ENCODE peak calls at places on chromosomes 11 and 22, in ten cellular contexts. G is prostate gland, M is body of pancreas, I is IMR-90, Y is right lobe of liver, S is transverse colon, E is upper lobe of left lung, R is uterus, L is gastrocnemius medialis, P is adrenal gland. O is an unnamed sample. For H3K4me1, the result is how much of the 10 kb centered on the place peaks cover.

GRCh38 chr11:38169286-38169685 is 1571.2 kb upstream of the RAG2 start:
- DNase-seq in E (no peak), S (no peak), I (peak), L (no peak), P (no peak), M (no peak), Y (no peak), G (no peak), R (no peak), O (no peak)

GRCh38 chr22:21702094-21702493 is 33.5 kb downstream of the YPEL1 start:
- DNase-seq in E (no peak), I (no peak), L (no peak), R (no peak), S (no peak), P (no peak), Y (no peak), M (no peak), G (no peak), O (no peak)

GRCh38 chr22:19689408-19689807 is 24.9 kb upstream of the SEPTIN5 start:
- DNase-seq in Y (no peak), L (no peak), E (no peak), S (no peak), R (no peak), M (no peak), I (no peak), P (no peak), G (no peak), O (no peak)

GRCh38 chr11:2883717-2884423 is 1.7 kb downstream of the CDKN1C start:
- DNase-seq in P (peak), L (no peak), I (no peak), S (no peak), Y (no peak), M (no peak), G (no peak), R (no peak), E (no peak), O (no peak)

GRCh38 chr22:21927174-21927823 is 25.3 kb downstream of the PPM1F start:
- DNase-seq in E (no peak), M (no peak), I (no peak), G (no peak), R (no peak), L (no peak), P (no peak), Y (no peak), S (no peak), O (no peak)

GRCh38 chr11:6545917-6546605 is 49.0 kb downstream of the DNHD1 start:
- DNase-seq in L (peak), R (no peak), S (no peak), I (no peak), E (no peak), P (no peak), G (no peak), Y (no peak), M (peak), O (no peak)

GRCh38 chr11:68009391-68010000 is 631 bp upstream of the ALDH3B1 start:
- DNase-seq in I (peak), G (no peak), R (no peak), L (no peak), Y (no peak), S (no peak), P (peak), E (peak), M (peak), O (no peak)

GRCh38 chr22:45785458-45785857 is 113.8 kb downstream of the ATXN10 start:
- DNase-seq in I (peak), Y (peak), E (peak), M (peak), L (peak), R (no peak), P (peak), S (no peak), G (peak), O (no peak)

GRCh38 chr11:102196816-102197215 is 86.6 kb downstream of the YAP1 start:
- DNase-seq in E (no peak), L (no peak), S (no peak), R (no peak), I (peak), G (no peak), Y (no peak), P (no peak), M (no peak), O (no peak)

GRCh38 chr22:25351631-25352293 is 132.3 kb downstream of the CRYBB2 start:
- DNase-seq in L (peak), R (no peak), M (no peak), S (no peak), P (no peak), Y (no peak), G (no peak), E (peak), I (no peak), O (no peak)

GRCh38 chr11:33207408-33207985 is 46.2 kb upstream of the CSTF3 start:
- DNase-seq in I (peak), L (no peak), E (no peak), R (peak), G (no peak), M (no peak), P (no peak), S (no peak), Y (no peak), O (no peak)

GRCh38 chr22:33579448-33580093 is 340.7 kb downstream of the LARGE1 start:
- DNase-seq in P (peak), Y (no peak), G (peak), M (peak), R (peak), I (peak), L (peak), S (peak), E (peak), O (peak)

GRCh38 chr11:8691601-8692000 is 9.0 kb downstream of the RPL27A start:
- DNase-seq in L (no peak), R (no peak), I (no peak), Y (no peak), M (no peak), E (no peak), P (no peak), G (no peak), S (no peak), O (no peak)

GRCh38 chr22:25508761-25509321 is 55.6 kb upstream of the GRK3 start:
- DNase-seq in M (no peak), Y (no peak), P (no peak), R (no peak), S (no peak), L (no peak), E (no peak), I (no peak), G (no peak), O (no peak)

GRCh38 chr11:22273781-22274180 is 64.4 kb upstream of the SLC17A6 start:
- DNase-seq in S (no peak), R (no peak), Y (no peak), P (no peak), I (no peak), M (no peak), E (no peak), G (no peak), L (no peak), O (no peak)

GRCh38 chr11:68651208-68651984 is 32.9 kb upstream of the GAL start:
- DNase-seq in E (no peak), L (no peak), M (no peak), R (no peak), I (peak), G (peak), P (no peak), S (no peak), Y (no peak), O (no peak)

GRCh38 chr11:57513911-57514537 is 1.5 kb downstream of the SLC43A1 start:
- DNase-seq in R (peak), M (peak), I (peak), G (peak), Y (peak), L (peak), P (peak), S (peak), E (peak), O (no peak)

GRCh38 chr11:128610765-128611617 is 23.6 kb upstream of the ETS1 start:
- DNase-seq in I (no peak), E (no peak), S (peak), L (no peak), G (no peak), M (no peak), P (no peak), Y (no peak), R (no peak), O (no peak)

GRCh38 chr11:10659339-10660216 is 34.0 kb downstream of the IRAG1 start:
- DNase-seq in I (peak), G (no peak), E (peak), P (peak), L (peak), Y (no peak), M (no peak), S (peak), R (peak), O (no peak)

GRCh38 chr22:45550416-45550815 is 47.7 kb downstream of the FBLN1 start:
- DNase-seq in Y (no peak), M (no peak), R (no peak), P (no peak), S (no peak), I (no peak), E (no peak), L (no peak), G (no peak), O (no peak)

GRCh38 chr11:77038029-77038824 is 4.0 kb downstream of the B3GNT6 start:
- DNase-seq in R (no peak), S (no peak), M (no peak), P (no peak), Y (no peak), L (no peak), I (peak), E (peak), G (no peak), O (no peak)

GRCh38 chr11:84234011-84234410 is 947.8 kb upstream of the CCDC90B start:
- DNase-seq in G (no peak), R (no peak), P (peak), M (no peak), E (no peak), L (no peak), I (no peak), Y (no peak), S (no peak), O (no peak)

GRCh38 chr11:108666373-108666772 is 1.5 kb downstream of the DDX10 start:
- DNase-seq in L (no peak), S (no peak), P (no peak), Y (no peak), E (no peak), I (no peak), R (no peak), M (no peak), G (no peak), O (no peak)

GRCh38 chr11:72038491-72038890 is 39.8 kb downstream of the IL18BP start:
- DNase-seq in L (peak), S (peak), E (peak), I (peak), P (peak), M (peak), Y (no peak), G (peak), R (peak), O (peak)

GRCh38 chr22:38911434-38911833 is 39.4 kb upstream of the CBX6 start:
- DNase-seq in G (no peak), Y (no peak), R (no peak), P (no peak), L (no peak), M (no peak), I (no peak), S (no peak), E (no peak), O (no peak)

GRCh38 chr11:68020575-68020974 is 9.9 kb upstream of the NDUFS8 start:
- DNase-seq in M (no peak), R (no peak), L (no peak), G (no peak), P (peak), S (no peak), I (peak), Y (no peak), E (peak), O (no peak)

GRCh38 chr22:45602824-45603301 is 68.8 kb upstream of the ATXN10 start:
- DNase-seq in M (peak), G (no peak), Y (no peak), S (no peak), L (peak), P (no peak), E (no peak), R (no peak), I (no peak), O (no peak)

GRCh38 chr11:92492372-92492771 is 267.8 kb downstream of the FAT3 start:
- DNase-seq in S (no peak), M (no peak), R (no peak), I (no peak), G (no peak), Y (no peak), E (no peak), P (no peak), L (no peak), O (no peak)

GRCh38 chr11:115500547-115501503 is 3.4 kb downstream of the CADM1 start:
- DNase-seq in L (no peak), I (no peak), M (no peak), P (no peak), S (no peak), E (no peak), Y (no peak), R (no peak), G (peak), O (no peak)

GRCh38 chr11:72349616-72350218 is 84.6 kb downstream of the CLPB start:
- DNase-seq in M (no peak), L (peak), E (no peak), R (no peak), P (peak), G (no peak), I (no peak), S (no peak), Y (no peak), O (no peak)

GRCh38 chr11:114395776-114396175 is 4.5 kb downstream of the C11orf71 start:
- DNase-seq in Y (no peak), M (no peak), R (no peak), L (no peak), S (no peak), P (no peak), G (no peak), E (no peak), I (no peak), O (no peak)

GRCh38 chr11:27456140-27456801 is 16.3 kb downstream of the LGR4 start:
- DNase-seq in L (no peak), R (no peak), S (no peak), M (no peak), G (no peak), E (no peak), I (peak), Y (no peak), P (no peak), O (no peak)

GRCh38 chr22:40218152-40218551 is 40.4 kb downstream of the TNRC6B start:
- DNase-seq in R (no peak), M (no peak), L (no peak), Y (no peak), P (no peak), G (no peak), S (no peak), E (no peak), I (no peak), O (no peak)

GRCh38 chr22:40218723-40219294 is 41.1 kb downstream of the TNRC6B start:
- DNase-seq in I (peak), P (no peak), G (no peak), E (no peak), Y (no peak), S (no peak), L (no peak), M (no peak), R (no peak), O (no peak)

GRCh38 chr22:40221055-40221414 is 43.3 kb downstream of the TNRC6B start:
- DNase-seq in M (no peak), G (no peak), L (no peak), S (no peak), I (no peak), E (no peak), P (no peak), R (no peak), Y (no peak), O (no peak)

GRCh38 chr22:40224702-40225101 is 47.0 kb downstream of the TNRC6B start:
- DNase-seq in P (no peak), G (no peak), Y (no peak), L (no peak), S (no peak), E (no peak), M (no peak), I (peak), R (no peak), O (no peak)

GRCh38 chr22:40220316-40221054 is 42.8 kb downstream of the TNRC6B start:
- DNase-seq in E (no peak), M (no peak), R (peak), L (no peak), Y (no peak), S (no peak), P (no peak), I (no peak), G (peak), O (no peak)
- H3K4me1 ChIP-seq in E (under half), M (under half), R (under half), L (half or more), Y (under half), S (under half), P (under half), I (under half), G (under half), O (half or more)

GRCh38 chr22:49966041-49966715 is 5.6 kb downstream of the PIM3 start:
- DNase-seq in R (peak), S (peak), G (no peak), Y (peak), L (peak), E (peak), P (no peak), M (no peak), I (no peak), O (no peak)
- TF ChIP-seq POLR2A in R (no peak), S (peak), G (no peak), Y (no peak), L (no peak), E (no peak), P (no peak), M (no peak), I (peak), O (no peak)

DNA sequence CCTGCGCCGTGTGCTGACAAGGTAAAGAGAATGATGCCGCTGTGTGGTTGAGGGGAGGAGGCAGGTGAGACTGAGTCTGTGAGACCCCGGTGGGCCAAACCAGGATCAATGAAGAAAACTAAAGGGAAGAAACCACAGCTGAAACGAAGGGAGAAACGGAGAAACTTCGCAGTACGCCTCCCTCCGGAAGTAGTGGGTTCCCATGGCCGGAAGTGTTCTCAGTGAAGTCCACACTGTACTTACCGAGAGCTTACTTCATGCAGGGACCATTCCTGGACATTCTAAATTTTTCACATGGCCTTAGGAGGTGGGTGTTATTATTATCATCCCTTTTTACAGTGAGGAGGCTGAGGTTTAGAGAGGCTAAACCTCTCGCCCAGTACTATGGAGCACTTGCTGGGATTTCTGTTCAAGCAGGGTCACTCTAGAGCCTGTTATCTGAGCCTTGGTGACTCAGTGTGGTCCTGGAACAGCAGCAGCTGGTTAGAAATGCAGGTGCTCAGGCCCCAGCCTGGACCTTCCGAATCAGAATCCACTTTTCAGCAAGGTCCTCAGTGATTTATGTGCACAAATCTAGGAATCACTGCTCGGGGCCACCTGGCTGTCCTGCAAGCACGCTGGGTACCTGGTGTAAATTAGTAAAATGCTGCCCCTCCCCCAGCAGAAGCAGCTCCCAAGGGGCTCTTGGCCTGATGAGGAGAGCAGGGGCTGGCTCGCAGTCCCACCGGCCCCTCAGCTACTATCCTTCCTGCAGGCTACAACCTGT is 18.0 kb downstream of the CD5 start:
- DNase-seq in M (no peak), S (no peak), E (no peak), G (no peak), P (no peak), R (no peak), Y (peak), I (no peak), L (no peak), O (no peak)
- H3K4me1 ChIP-seq in M (under half), S (under half), E (under half), G (under half), P (under half), R (under half), Y (under half), I (under half), L (under half), O (under half)

DNA sequence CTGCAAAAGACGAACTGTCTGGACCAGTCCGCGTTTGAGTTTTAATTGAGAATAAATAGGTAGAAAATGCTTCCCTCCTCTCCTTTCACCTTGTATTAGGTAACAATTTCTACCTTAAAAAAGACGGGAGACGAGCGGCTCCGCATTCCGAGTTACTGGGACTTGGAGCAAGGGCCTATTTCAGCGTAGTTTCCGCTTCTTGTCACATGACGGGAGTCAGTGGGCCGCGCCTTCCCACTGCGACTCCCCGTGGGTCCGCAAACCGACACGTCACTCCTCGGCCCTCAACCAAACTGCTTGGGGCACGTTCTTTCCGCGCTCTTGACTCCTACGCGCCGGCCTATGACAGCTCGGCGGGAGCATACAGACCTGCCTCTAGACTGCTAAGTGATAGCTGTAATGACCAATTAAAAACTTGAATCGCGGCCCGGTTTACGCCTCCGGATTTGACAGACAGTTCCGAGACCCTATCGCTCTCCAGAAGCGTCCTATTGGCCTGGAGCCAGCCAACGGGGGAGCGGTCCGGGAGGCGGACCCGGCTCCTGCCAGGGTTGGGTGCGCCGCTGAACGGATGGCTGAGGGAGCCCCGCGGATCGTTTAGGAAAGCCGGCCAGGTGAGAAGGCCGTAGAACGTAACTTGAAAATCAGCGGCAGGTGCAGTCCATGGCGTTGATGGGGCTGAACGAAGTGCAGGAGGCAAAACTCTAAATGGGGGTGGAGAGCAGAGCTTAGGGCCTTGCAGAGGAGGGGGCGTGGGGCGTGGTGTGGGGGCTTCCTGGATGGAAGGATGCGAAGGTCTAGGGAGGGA is at the start of gene STT3A:
- DNase-seq in L (peak), R (peak), G (peak), M (peak), Y (peak), P (peak), S (peak), E (peak), I (peak), O (peak)
- TF ChIP-seq POLR2A in L (peak), R (peak), G (peak), M (peak), Y (peak), P (peak), S (peak), E (no peak), I (peak), O (peak)

GRCh38 chr22:48840112-48840949 is 987.3 kb downstream of the BRD1 start:
- DNase-seq in R (no peak), I (no peak), S (no peak), Y (peak), P (no peak), M (no peak), E (no peak), L (no peak), G (no peak), O (no peak)
- H3K4me1 ChIP-seq in R (under half), I (under half), S (under half), Y (under half), P (under half), M (under half), E (under half), L (under half), G (under half), O (under half)

GRCh38 chr11:65884716-65885092 is 3.6 kb downstream of the FIBP start:
- DNase-seq in Y (peak), P (peak), M (peak), L (peak), E (peak), G (peak), R (peak), I (peak), S (peak), O (peak)
- TF ChIP-seq POLR2A in Y (no peak), P (no peak), M (no peak), L (no peak), E (no peak), G (no peak), R (no peak), I (no peak), S (no peak), O (no peak)

GRCh38 chr11:79116600-79116999 is 324.2 kb downstream of the TENM4 start:
- DNase-seq in E (no peak), P (no peak), Y (no peak), L (no peak), M (no peak), S (no peak), R (no peak), G (no peak), I (no peak), O (no peak)
- H3K4me1 ChIP-seq in E (under half), P (under half), Y (under half), L (under half), M (under half), S (under half), R (under half), G (under half), I (under half), O (under half)

GRCh38 chr11:119710417-119710816 is 18.6 kb downstream of the NECTIN1 start:
- DNase-seq in S (no peak), P (no peak), G (no peak), E (no peak), I (no peak), R (no peak), M (no peak), Y (no peak), L (no peak), O (no peak)

GRCh38 chr11:119711476-119711875 is 17.5 kb downstream of the NECTIN1 start:
- DNase-seq in R (no peak), M (no peak), P (no peak), E (no peak), S (no peak), G (no peak), I (no peak), Y (no peak), L (no peak), O (no peak)

GRCh38 chr11:119706887-119707286 is 22.1 kb downstream of the NECTIN1 start:
- DNase-seq in S (no peak), E (no peak), L (no peak), R (no peak), G (no peak), Y (no peak), M (no peak), I (no peak), P (no peak), O (no peak)

GRCh38 chr11:119709638-119710346 is 19.2 kb downstream of the NECTIN1 start:
- DNase-seq in S (no peak), I (peak), M (peak), G (no peak), E (no peak), R (no peak), L (no peak), Y (no peak), P (no peak), O (no peak)

GRCh38 chr11:119709171-119709570 is 19.8 kb downstream of the NECTIN1 start:
- DNase-seq in G (no peak), I (no peak), E (no peak), M (no peak), R (no peak), P (no peak), Y (no peak), L (no peak), S (no peak), O (no peak)
- TF ChIP-seq POLR2A in G (no peak), I (no peak), E (no peak), M (no peak), R (no peak), P (no peak), Y (no peak), L (no peak), S (no peak), O (no peak)

O was measured in tibial nerve.